ENCODE peak calls at places on chromosome 17, in four cellular contexts. K is HepG2, H is GM12878, V is SK-N-SH. B is an unnamed sample.
A peak's percentile ranks its signal among the peaks of the same experiment; 100 is the strongest.

GRCh38 chr17:80394629-80395216 is 20.2 kb upstream of the ENDOV start:
- DNase-seq in K (no peak), H (no peak), V (no peak), B (no peak)

GRCh38 chr17:32445075-32445427 is 741 bp downstream of the PSMD11 start:
- DNase-seq in K (peak; percentile 37), H (no peak), V (no peak), B (peak; percentile 70)

GRCh38 chr17:61782683-61783082 is 80.6 kb downstream of the BRIP1 start:
- DNase-seq in K (no peak), H (no peak), V (no peak), B (no peak)

GRCh38 chr17:3475812-3476686 is at the start of gene ASPA:
- DNase-seq in K (no peak), H (no peak), V (no peak), B (no peak)

GRCh38 chr17:54944796-54945195 is 23.7 kb downstream of the COX11 start:
- DNase-seq in K (no peak), H (no peak), V (no peak), B (no peak)

GRCh38 chr17:64282753-64283080 is 19.7 kb upstream of the TEX2 start:
- DNase-seq in K (no peak), H (no peak), V (no peak), B (no peak)

GRCh38 chr17:81950501-81950900 is 3.5 kb upstream of the MYADML2 start:
- DNase-seq in K (no peak), H (no peak), V (no peak), B (no peak)

GRCh38 chr17:31456814-31457213 is 65.3 kb downstream of the RAB11FIP4 start:
- DNase-seq in K (no peak), H (no peak), V (no peak), B (no peak)

GRCh38 chr17:16191604-16192003 is 23.7 kb downstream of the NCOR1 start:
- DNase-seq in K (no peak), H (no peak), V (no peak), B (no peak)

GRCh38 chr17:3542410-3543088 is 15.1 kb downstream of the TRPV3 start:
- DNase-seq in K (peak; percentile 21), H (no peak), V (no peak), B (no peak)

GRCh38 chr17:51601622-51602261 is 341.4 kb downstream of the UTP18 start:
- DNase-seq in K (no peak), H (no peak), V (no peak), B (no peak)

GRCh38 chr17:29107933-29108805 is 65.2 kb downstream of the PIPOX start:
- DNase-seq in K (peak; percentile 25), H (no peak), V (peak; percentile 86), B (peak; percentile 44)

GRCh38 chr17:57284984-57285646 is 28.8 kb downstream of the MSI2 start:
- DNase-seq in K (peak; percentile 65), H (peak; percentile 50), V (no peak), B (no peak)

GRCh38 chr17:73003487-73003886 is 89.0 kb downstream of the SLC39A11 start:
- DNase-seq in K (peak; percentile 41), H (no peak), V (no peak), B (peak; percentile 17)

GRCh38 chr17:40520991-40521453 is 19.6 kb upstream of the TNS4 start:
- DNase-seq in K (no peak), H (no peak), V (no peak), B (no peak)

GRCh38 chr17:28372203-28372944 is 880 bp downstream of the SARM1 start:
- DNase-seq in K (no peak), H (no peak), V (peak; percentile 67), B (no peak)

GRCh38 chr17:77178050-77178449 is 37.3 kb downstream of the SEC14L1 start:
- DNase-seq in K (no peak), H (no peak), V (no peak), B (no peak)

GRCh38 chr17:14323522-14323981 is 22.7 kb downstream of the HS3ST3B1 start:
- DNase-seq in K (no peak), H (no peak), V (no peak), B (no peak)

GRCh38 chr17:72255481-72255880 is 134.7 kb downstream of the SOX9 start:
- DNase-seq in K (no peak), H (no peak), V (no peak), B (no peak)

DNA sequence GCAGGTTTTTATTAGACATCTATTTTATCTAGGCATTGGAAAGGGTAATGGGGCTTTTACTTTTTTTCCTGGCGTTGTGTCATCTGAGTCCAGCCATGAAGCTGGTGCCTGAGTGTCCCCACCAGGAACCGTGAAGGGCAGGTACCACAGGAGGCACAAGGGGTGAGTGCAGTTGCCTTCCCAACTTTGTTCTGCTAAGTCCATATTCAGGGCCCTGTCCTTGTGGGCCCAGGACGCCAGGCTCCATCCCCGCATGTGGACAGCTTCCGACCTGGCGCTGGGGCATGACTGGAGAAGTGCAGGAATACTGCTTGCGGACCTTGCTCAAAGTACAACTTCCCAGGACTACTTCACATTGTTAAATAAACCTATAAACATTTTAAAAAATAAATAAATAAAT is 60.6 kb downstream of the KPNA2 start:
- DNase-seq in K (no peak), H (no peak), V (no peak), B (no peak)
- TF ChIP-seq PBX3 in K (no peak), H (no peak), V (no peak), B (no peak)

GRCh38 chr17:74962622-74963394 is 9.8 kb downstream of the HID1 start:
- DNase-seq in K (no peak), H (no peak), V (no peak), B (no peak)
- TF ChIP-seq PBX3 in K (no peak), H (no peak), V (no peak), B (no peak)

DNA sequence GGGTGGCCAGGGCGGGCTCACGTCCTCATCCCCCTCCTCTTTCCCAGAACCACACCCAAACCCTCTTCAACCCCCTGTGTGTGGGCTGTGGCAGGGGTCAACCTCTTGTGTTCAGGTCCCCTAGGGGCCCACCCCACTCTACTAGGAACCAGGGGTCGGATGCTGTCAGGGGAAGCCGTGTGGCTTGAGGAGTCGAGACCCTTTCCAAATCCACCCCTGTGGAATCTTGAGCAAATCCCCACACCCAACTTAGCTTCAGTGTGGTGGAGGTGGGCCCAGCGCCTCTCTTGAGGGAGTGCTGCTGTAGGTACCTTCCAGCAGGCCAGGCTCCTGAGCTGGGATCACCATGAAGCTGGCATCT is 121.5 kb downstream of the MRM1 start:
- DNase-seq in K (no peak), H (no peak), V (no peak), B (no peak)
- TF ChIP-seq PBX3 in K (no peak), H (no peak), V (no peak), B (no peak)

GRCh38 chr17:67343237-67343636 is 23.1 kb downstream of the PSMD12 start:
- DNase-seq in K (no peak), H (no peak), V (no peak), B (no peak)
- TF ChIP-seq PBX3 in K (no peak), H (no peak), V (no peak), B (no peak)

GRCh38 chr17:78745407-78746088 is 36.5 kb downstream of the CYTH1 start:
- DNase-seq in K (peak; percentile 52), H (no peak), V (no peak), B (peak; percentile 55)

GRCh38 chr17:78746263-78746948 is 35.7 kb downstream of the CYTH1 start:
- DNase-seq in K (peak; percentile 42), H (no peak), V (no peak), B (no peak)

GRCh38 chr17:78741644-78742284 is 40.3 kb downstream of the CYTH1 start:
- DNase-seq in K (no peak), H (no peak), V (no peak), B (no peak)

GRCh38 chr17:78739331-78739853 is 42.7 kb downstream of the CYTH1 start:
- DNase-seq in K (no peak), H (peak; percentile 75), V (no peak), B (no peak)

GRCh38 chr17:78742901-78743300 is 39.2 kb downstream of the CYTH1 start:
- DNase-seq in K (no peak), H (no peak), V (no peak), B (no peak)
- TF ChIP-seq PBX3 in K (no peak), H (no peak), V (no peak), B (no peak)

GRCh38 chr17:69960755-69961154 is 114.3 kb upstream of the KCNJ16 start:
- DNase-seq in K (no peak), H (no peak), V (no peak), B (no peak)
- TF ChIP-seq PBX3 in K (no peak), H (no peak), V (no peak), B (no peak)

DNA sequence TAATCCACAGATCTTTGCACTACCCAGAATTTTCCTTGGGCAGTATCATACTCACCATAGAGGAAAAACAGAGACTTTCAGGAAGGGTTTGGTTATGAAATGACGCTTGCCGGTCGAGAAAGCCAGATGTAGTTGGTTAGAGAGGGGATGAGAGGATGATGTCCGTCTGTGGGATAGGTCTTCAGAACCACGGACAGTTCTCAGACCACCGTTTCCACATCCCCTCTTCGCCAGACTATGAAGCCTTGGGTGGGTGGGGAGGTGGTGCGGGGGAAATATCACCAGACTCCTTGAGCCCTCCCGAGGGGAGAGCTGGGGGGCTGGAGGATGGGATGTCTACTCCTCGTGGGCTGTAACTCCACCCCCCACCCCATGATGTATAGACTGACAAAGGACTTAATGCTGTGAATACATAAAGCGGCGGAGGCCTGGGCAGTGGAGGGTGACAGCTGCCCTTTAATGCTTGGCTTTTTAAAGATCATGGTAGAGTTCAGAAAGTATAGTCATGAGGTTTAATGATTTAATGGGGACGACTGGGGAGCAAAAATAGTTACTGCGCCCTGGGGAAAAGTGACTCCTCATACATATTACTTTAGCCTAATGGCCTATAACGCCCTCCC is 96.6 kb downstream of the MRM1 start:
- DNase-seq in K (no peak), H (no peak), V (no peak), B (no peak)
- TF ChIP-seq PBX3 in K (no peak), H (no peak), V (no peak), B (no peak)

DNA sequence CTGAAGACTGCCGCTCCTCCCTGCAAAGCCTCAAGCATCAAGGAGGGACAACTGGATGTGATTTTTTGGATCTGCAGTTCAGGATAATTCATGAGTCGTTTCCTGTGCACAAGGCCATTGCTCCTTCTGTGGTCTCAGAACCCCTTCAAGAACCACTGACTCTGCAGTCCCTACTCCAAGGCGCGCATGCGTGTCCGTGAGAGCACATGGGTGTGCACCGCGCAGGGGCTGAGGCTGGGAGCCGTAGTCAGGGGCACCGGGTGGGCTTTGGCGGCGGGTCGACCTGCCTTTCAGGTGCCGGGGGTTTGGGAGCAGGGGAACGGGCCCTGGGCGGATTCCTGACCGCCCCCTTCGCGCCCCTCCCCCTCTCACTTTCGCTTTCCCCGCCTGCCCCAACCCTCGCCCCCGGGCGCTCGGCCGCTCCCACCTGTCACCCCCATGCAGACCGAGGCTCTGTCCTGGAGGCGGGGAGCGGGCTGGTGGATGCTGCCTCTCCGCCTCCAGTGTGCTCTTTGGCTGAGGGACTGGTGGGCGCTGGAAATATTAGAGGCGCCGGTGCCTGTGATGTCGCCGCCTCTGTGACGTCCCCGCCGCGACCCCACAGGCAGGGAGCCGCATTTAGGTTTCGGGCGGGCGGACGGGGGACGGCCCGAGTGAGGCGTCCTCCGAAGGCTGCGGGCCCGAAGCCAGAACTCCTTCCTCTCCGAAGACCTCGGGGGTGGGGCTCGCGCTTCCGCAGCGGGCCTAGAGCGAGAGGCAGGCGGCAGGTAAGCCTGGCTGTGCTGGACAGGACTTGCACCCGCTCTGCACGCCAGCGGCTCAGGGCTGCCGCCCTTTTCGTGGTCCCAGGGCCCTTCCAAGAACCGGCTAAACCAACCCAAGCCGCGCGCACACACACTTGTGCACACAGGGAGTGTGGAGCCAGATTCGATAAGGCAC is at the start of gene SPATA32:
- DNase-seq in K (no peak), H (no peak), V (peak; percentile 71), B (no peak)
- TF ChIP-seq PBX3 in K (no peak), H (no peak), V (no peak), B (peak; percentile 28)

GRCh38 chr17:49022391-49022941 is 25.3 kb downstream of the IGF2BP1 start:
- DNase-seq in K (peak; percentile 76), H (no peak), V (no peak), B (peak; percentile 53)
- TF ChIP-seq PBX3 in K (no peak), H (no peak), V (no peak), B (no peak)

B was measured in A549.